ENCODE peak calls at places on chromosomes 11 and 22, in five cellular contexts. W is SK-N-SH, P is A549, X is K562, J is GM12878. Y is an unnamed sample.

GRCh38 chr11:62392944-62393628 is 25.7 kb upstream of the SCGB1A1 start:
- DNase-seq in W (no peak), P (peak), X (peak), J (no peak), Y (no peak)

GRCh38 chr11:210122-210802 is 2.8 kb downstream of the RIC8A start:
- DNase-seq in W (no peak), P (peak), X (no peak), J (no peak), Y (no peak)

GRCh38 chr11:113581713-113582112 is 106.5 kb upstream of the DRD2 start:
- DNase-seq in W (no peak), P (no peak), X (no peak), J (no peak), Y (no peak)

GRCh38 chr11:135002236-135002635 is 590.2 kb upstream of the B3GAT1 start:
- DNase-seq in W (no peak), P (no peak), X (no peak), J (no peak), Y (no peak)

GRCh38 chr11:8008212-8008611 is 21.1 kb downstream of the EIF3F start:
- DNase-seq in W (no peak), P (no peak), X (no peak), J (no peak), Y (no peak)

GRCh38 chr11:133947298-133947905 is 9.4 kb downstream of the IGSF9B start:
- DNase-seq in W (peak), P (peak), X (peak), J (no peak), Y (no peak)

GRCh38 chr11:94849836-94850235 is 81.7 kb downstream of the AMOTL1 start:
- DNase-seq in W (no peak), P (no peak), X (no peak), J (no peak), Y (no peak)

GRCh38 chr11:104700609-104701008 is 197.7 kb downstream of the CASP12 start:
- DNase-seq in W (no peak), P (no peak), X (no peak), J (no peak), Y (no peak)

GRCh38 chr11:11976476-11977187 is 31.8 kb downstream of the DKK3 start:
- DNase-seq in W (no peak), P (peak), X (no peak), J (no peak), Y (no peak)

GRCh38 chr11:2213384-2213842 is 41.8 kb upstream of the TH start:
- DNase-seq in W (peak), P (no peak), X (no peak), J (no peak), Y (peak)

GRCh38 chr11:19808076-19808911 is 95.7 kb downstream of the NAV2 start:
- DNase-seq in W (peak), P (no peak), X (no peak), J (no peak), Y (no peak)

GRCh38 chr11:57662893-57663292 is 5.0 kb upstream of the ZDHHC5 start:
- DNase-seq in W (no peak), P (peak), X (no peak), J (no peak), Y (no peak)

GRCh38 chr11:7949934-7950333 is 8.4 kb upstream of the OR10A3 start:
- DNase-seq in W (no peak), P (no peak), X (no peak), J (no peak), Y (no peak)

GRCh38 chr11:121328967-121329653 is 36.5 kb downstream of the SC5D start:
- DNase-seq in W (no peak), P (no peak), X (no peak), J (no peak), Y (no peak)

GRCh38 chr11:45108070-45109064 is 38.1 kb upstream of the PRDM11 start:
- DNase-seq in W (no peak), P (no peak), X (no peak), J (no peak), Y (no peak)

GRCh38 chr11:121716060-121716459 is 263.3 kb upstream of the SORL1-AS1 start:
- DNase-seq in W (no peak), P (no peak), X (no peak), J (no peak), Y (no peak)

GRCh38 chr22:49532831-49533802 is 294.6 kb downstream of the BRD1 start:
- DNase-seq in W (no peak), P (no peak), X (no peak), J (no peak), Y (no peak)
- TF ChIP-seq MAX in W (no peak), P (no peak), X (no peak), J (no peak), Y (no peak)

DNA sequence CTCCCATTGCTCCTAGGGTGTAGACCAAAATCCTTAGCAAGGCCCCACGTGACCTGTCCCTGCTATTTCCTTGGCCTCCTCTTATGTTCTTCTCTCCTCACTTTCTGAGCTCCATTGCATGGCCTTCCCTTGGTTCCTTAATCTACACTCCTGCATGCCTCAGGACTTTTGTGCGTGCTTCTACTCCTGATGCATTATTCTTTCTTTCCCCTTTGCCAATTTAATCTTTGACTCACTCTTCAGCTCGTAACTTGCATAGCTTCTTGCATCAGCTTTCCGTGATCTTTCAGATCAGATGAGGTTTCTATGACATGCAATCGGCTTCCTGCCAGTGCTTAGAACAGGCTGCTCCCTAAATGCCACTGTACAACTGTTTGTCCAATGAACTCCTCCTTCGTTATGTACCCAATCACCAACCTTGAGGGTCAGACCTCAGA is 261.6 kb upstream of the CADM1 start:
- DNase-seq in W (no peak), P (peak), X (no peak), J (no peak), Y (no peak)
- TF ChIP-seq RAD21 in W (no peak), P (no peak), X (no peak), J (no peak), Y (no peak)

GRCh38 chr11:129943036-129943435 is 47.7 kb upstream of the NFRKB start:
- DNase-seq in W (no peak), P (no peak), X (no peak), J (no peak), Y (no peak)
- TF ChIP-seq USF2 in W (no peak), P (no peak), X (no peak), J (no peak), Y (no peak)

GRCh38 chr11:96126917-96127595 is 203.1 kb upstream of the MTMR2 start:
- DNase-seq in W (no peak), P (no peak), X (no peak), J (no peak), Y (no peak)
- TF ChIP-seq MAX in W (no peak), P (no peak), X (no peak), J (no peak), Y (no peak)

DNA sequence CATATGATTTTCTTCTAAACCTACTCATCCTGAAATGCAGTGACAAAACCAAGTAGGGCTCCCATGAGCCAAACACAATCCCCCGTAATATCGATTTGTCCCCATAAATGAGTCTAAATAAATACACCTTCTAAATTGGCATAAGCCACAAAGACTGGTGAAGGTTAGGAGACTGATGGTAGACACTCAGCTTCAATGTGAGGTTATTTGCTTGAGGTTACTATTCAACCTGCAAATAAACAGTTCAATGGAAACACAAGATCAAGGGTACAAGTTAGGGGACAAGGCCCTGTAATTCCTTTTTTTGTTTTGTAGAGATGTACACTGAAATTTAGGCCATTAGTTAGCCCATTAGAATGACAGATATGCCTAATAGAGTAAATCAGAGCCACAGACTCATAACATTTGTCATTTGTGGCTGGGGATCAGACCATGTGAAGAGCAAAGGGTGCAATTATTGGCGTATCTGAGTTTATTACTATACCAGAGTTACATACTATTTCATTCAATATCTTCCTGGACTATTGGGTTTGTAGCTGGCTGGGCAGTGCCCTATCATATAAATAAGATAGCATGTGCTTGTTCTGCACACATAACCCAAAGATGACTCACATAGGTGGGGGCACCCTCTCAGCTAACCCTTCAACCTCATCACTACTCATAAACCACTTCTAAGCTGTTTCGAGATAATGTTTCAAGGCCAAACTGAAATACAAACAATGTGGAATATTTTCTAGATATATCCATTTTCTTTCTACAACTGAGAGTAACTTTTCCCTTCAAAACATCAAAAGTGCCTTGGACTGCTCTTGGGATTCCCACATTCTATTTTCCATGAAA is 695.3 kb downstream of the KCNA4 start:
- DNase-seq in W (no peak), P (peak), X (no peak), J (no peak), Y (no peak)
- TF ChIP-seq RAD21 in W (no peak), P (peak), X (no peak), J (no peak), Y (no peak)

GRCh38 chr22:35981900-35982299 is 46.7 kb downstream of the RBFOX2 start:
- DNase-seq in W (no peak), P (no peak), X (no peak), J (no peak), Y (no peak)
- TF ChIP-seq USF2 in W (no peak), P (no peak), X (no peak), J (no peak), Y (no peak)

GRCh38 chr11:131671764-131672163 is 301.3 kb downstream of the NTM start:
- DNase-seq in W (no peak), P (no peak), X (no peak), J (no peak), Y (peak)
- TF ChIP-seq MAX in W (no peak), P (no peak), X (no peak), J (no peak), Y (peak)

GRCh38 chr11:58900479-58901420 is 38.5 kb upstream of the GLYATL1 start:
- DNase-seq in W (peak), P (peak), X (peak), J (peak), Y (peak)
- TF ChIP-seq RAD21 in W (peak), P (peak), X (peak), J (peak), Y (peak)

GRCh38 chr11:117584056-117584830 is 212.8 kb downstream of the DSCAML1 start:
- DNase-seq in W (no peak), P (no peak), X (no peak), J (no peak), Y (no peak)
- TF ChIP-seq USF2 in W (no peak), P (no peak), X (no peak), J (no peak), Y (no peak)

Y was measured in H1.